ENCODE peak calls at places on chromosomes 11 and 22, in five cellular contexts. L is BE2C, Z is OCI-LY7, A is heart right ventricle, X is ovary. Q is an unnamed sample.

GRCh38 chr11:127255239-127255638 is 254.7 kb upstream of the KIRREL3 start:
- DNase-seq in A (no peak), Z (no peak), L (no peak), X (no peak), Q (no peak)

GRCh38 chr22:47795477-47796127 is 1033.2 kb downstream of the TBC1D22A start:
- DNase-seq in Z (no peak), X (no peak), L (no peak), A (no peak), Q (no peak)

GRCh38 chr22:22833488-22833887 is 54.1 kb upstream of the IGLL5 start:
- DNase-seq in Z (no peak), L (no peak), A (no peak), X (no peak), Q (no peak)

GRCh38 chr11:72569966-72570892 is 104.0 kb downstream of the PDE2A start:
- DNase-seq in Z (no peak), X (no peak), L (no peak), A (no peak), Q (no peak)

GRCh38 chr22:25363474-25363873 is 144.0 kb downstream of the CRYBB2 start:
- DNase-seq in L (no peak), X (no peak), A (no peak), Z (no peak), Q (no peak)

GRCh38 chr22:45783021-45783420 is 111.4 kb downstream of the ATXN10 start:
- DNase-seq in A (no peak), X (no peak), L (no peak), Z (no peak), Q (no peak)

GRCh38 chr11:12941671-12942070 is 67.4 kb upstream of the RASSF10 start:
- DNase-seq in A (no peak), Z (no peak), X (no peak), L (no peak), Q (no peak)

GRCh38 chr22:19891350-19892248 is 36.9 kb upstream of the GNB1L start:
- DNase-seq in Z (peak; percentile 98), L (peak; percentile 78), X (peak; percentile 52), A (no peak), Q (no peak)

GRCh38 chr11:116534270-116534975 is 238.4 kb downstream of the BUD13 start:
- DNase-seq in Z (no peak), A (no peak), X (no peak), L (no peak), Q (no peak)

GRCh38 chr11:724733-725386 is 18.8 kb downstream of the EPS8L2 start:
- DNase-seq in A (no peak), L (no peak), Z (no peak), X (no peak), Q (no peak)

GRCh38 chr11:1039481-1040427 is 3.2 kb upstream of the MUC6 start:
- DNase-seq in L (no peak), A (no peak), X (no peak), Z (no peak), Q (peak; percentile 75)

GRCh38 chr22:27050771-27051170 is 393.4 kb downstream of the MIAT start:
- DNase-seq in X (no peak), L (no peak), Z (no peak), A (no peak), Q (no peak)

GRCh38 chr11:45180158-45180887 is 33.9 kb downstream of the PRDM11 start:
- DNase-seq in Z (no peak), A (no peak), L (peak; percentile 63), X (peak; percentile 74), Q (peak; percentile 51)

GRCh38 chr22:26708256-26709009 is 51.0 kb downstream of the MIAT start:
- DNase-seq in Z (no peak), L (no peak), A (no peak), X (no peak), Q (no peak)

GRCh38 chr11:86063536-86063935 is 5.3 kb downstream of the PICALM start:
- DNase-seq in Z (no peak), L (no peak), X (no peak), A (no peak), Q (no peak)

GRCh38 chr11:134387501-134387900 is 24.5 kb downstream of the B3GAT1 start:
- DNase-seq in Z (no peak), L (no peak), X (no peak), A (no peak), Q (peak; percentile 74)

GRCh38 chr11:71179877-71180276 is 72.5 kb downstream of the SHANK2 start:
- DNase-seq in X (no peak), A (no peak), Z (no peak), L (no peak), Q (no peak)

GRCh38 chr11:5257296-5257695 is 2.7 kb upstream of the HBG2 start:
- DNase-seq in A (no peak), L (no peak), Z (no peak), X (no peak), Q (no peak)

GRCh38 chr11:56214537-56214936 is 19.5 kb downstream of the OR5T2 start:
- DNase-seq in A (no peak), Z (no peak), L (no peak), X (no peak), Q (no peak)

GRCh38 chr22:50684986-50685385 is 12.4 kb downstream of the SHANK3 start:
- DNase-seq in X (no peak), Z (no peak), L (peak; percentile 30), A (no peak), Q (peak; percentile 31)

GRCh38 chr22:46057762-46058420 is 80.9 kb upstream of the WNT7B start:
- DNase-seq in A (peak; percentile 78), Z (peak; percentile 89), X (peak; percentile 42), L (peak; percentile 53), Q (peak; percentile 72)

GRCh38 chr11:100980156-100980555 is 149.5 kb downstream of the PGR start:
- DNase-seq in L (no peak), Z (peak; percentile 5), X (no peak), A (no peak), Q (no peak)

GRCh38 chr11:104380358-104380757 is 216.4 kb upstream of the PDGFD start:
- DNase-seq in X (no peak), Z (no peak), A (no peak), L (no peak), Q (no peak)

DNA sequence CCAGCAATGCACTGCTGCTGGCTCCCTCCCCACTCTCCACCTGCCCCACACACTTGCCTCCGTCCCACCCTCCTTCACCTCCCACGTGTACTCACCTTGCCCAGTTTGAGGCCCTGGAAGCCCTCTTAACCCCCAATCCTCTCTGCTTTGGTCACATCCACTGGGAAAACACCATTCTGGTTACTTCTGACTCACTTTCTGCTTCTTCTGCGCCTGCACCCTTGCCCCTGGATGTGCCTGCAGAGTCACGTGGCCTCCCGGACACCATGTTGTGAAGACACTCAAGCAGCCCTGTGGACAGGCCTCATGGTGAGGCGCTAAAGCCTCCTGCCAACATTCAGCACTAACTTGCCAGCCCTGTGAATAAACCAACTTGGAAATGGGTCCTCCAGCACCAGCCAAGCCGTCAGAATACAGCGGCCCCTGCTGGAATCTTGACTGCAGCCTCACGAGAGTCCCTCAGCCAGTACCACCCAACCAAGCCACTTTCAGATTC is 2.6 kb upstream of the NAALADL1 start:
- DNase-seq in L (no peak), Z (no peak), A (no peak), X (no peak), Q (no peak)
- TF ChIP-seq CTCF in L (no peak), Z (peak; percentile 45), A (no peak), X (no peak), Q (no peak)

GRCh38 chr11:68332186-68332585 is 19.8 kb downstream of the LRP5 start:
- DNase-seq in X (no peak), A (no peak), L (no peak), Z (no peak), Q (no peak)
- H3K4me1 ChIP-seq in X (peaks cover 22% of the 10 kb centered on the region), A (peaks cover 73% of the 10 kb centered on the region), L (peaks cover 32% of the 10 kb centered on the region), Z (peaks cover 7% of the 10 kb centered on the region), Q (peaks cover 17% of the 10 kb centered on the region)

GRCh38 chr11:126115820-126116319 is 53.2 kb upstream of the CDON start:
- DNase-seq in Z (no peak), X (peak; percentile 71), A (peak; percentile 75), L (peak; percentile 80), Q (peak; percentile 80)
- TF ChIP-seq CTCF in Z (no peak), X (no peak), A (peak; percentile 7), L (peak; percentile 60), Q (no peak)

GRCh38 chr11:6627762-6628241 is 8.6 kb upstream of the TPP1 start:
- DNase-seq in A (no peak), Z (no peak), L (no peak), X (no peak), Q (no peak)
- H3K4me1 ChIP-seq in A (no peaks in the 10 kb centered on the region), Z (no peaks in the 10 kb centered on the region), L (no peaks in the 10 kb centered on the region), X (no peaks in the 10 kb centered on the region), Q (no peaks in the 10 kb centered on the region)

Q was measured in left lung.